ENCODE peak calls at places on chromosomes 4 and X, in nine cellular contexts. One of them, this sample, is unnamed. For H3K27me3, the result is how much of the 10 kb centered on the place peaks cover.

GRCh38 chr4:142703694-142704309 is 142.3 kb downstream of the INPP4B start:
- DNase-seq in tibial nerve: no peak
- DNase-seq in adipocyte: no peak
- DNase-seq in endothelial cell of umbilical vein: peak
- DNase-seq in mesendoderm: no peak
- DNase-seq in upper lobe of right lung: no peak
- DNase-seq in ovary: no peak
- DNase-seq in AG04450: no peak
- DNase-seq in colonic mucosa: no peak
- DNase-seq in this sample: no peak

GRCh38 chr4:89949782-89950387 is 55.2 kb downstream of the MMRN1 start:
- DNase-seq in tibial nerve: no peak
- DNase-seq in adipocyte: no peak
- DNase-seq in endothelial cell of umbilical vein: no peak
- DNase-seq in mesendoderm: no peak
- DNase-seq in upper lobe of right lung: no peak
- DNase-seq in ovary: no peak
- DNase-seq in AG04450: no peak
- DNase-seq in colonic mucosa: no peak
- DNase-seq in this sample: no peak

GRCh38 chr4:7805533-7806079 is 134.1 kb downstream of the AFAP1 start:
- DNase-seq in tibial nerve: no peak
- DNase-seq in adipocyte: peak
- DNase-seq in endothelial cell of umbilical vein: peak
- DNase-seq in mesendoderm: peak
- DNase-seq in upper lobe of right lung: peak
- DNase-seq in ovary: no peak
- DNase-seq in AG04450: peak
- DNase-seq in colonic mucosa: no peak
- DNase-seq in this sample: no peak

GRCh38 chr4:171813195-171813955 is at the start of gene GALNTL6:
- DNase-seq in tibial nerve: no peak
- DNase-seq in adipocyte: peak
- DNase-seq in endothelial cell of umbilical vein: no peak
- DNase-seq in mesendoderm: peak
- DNase-seq in upper lobe of right lung: no peak
- DNase-seq in ovary: no peak
- DNase-seq in AG04450: no peak
- DNase-seq in colonic mucosa: no peak
- DNase-seq in this sample: no peak

GRCh38 chrX:107935664-107936433 is 46.3 kb downstream of the TEX13B start:
- DNase-seq in tibial nerve: no peak
- DNase-seq in adipocyte: peak
- DNase-seq in endothelial cell of umbilical vein: no peak
- DNase-seq in mesendoderm: peak
- DNase-seq in upper lobe of right lung: no peak
- DNase-seq in ovary: no peak
- DNase-seq in AG04450: no peak
- DNase-seq in colonic mucosa: no peak
- DNase-seq in this sample: no peak

GRCh38 chr4:123362103-123362502 is 34.5 kb upstream of the SPRY1 start:
- DNase-seq in tibial nerve: no peak
- DNase-seq in adipocyte: no peak
- DNase-seq in endothelial cell of umbilical vein: no peak
- DNase-seq in mesendoderm: no peak
- DNase-seq in upper lobe of right lung: no peak
- DNase-seq in ovary: no peak
- DNase-seq in AG04450: no peak
- DNase-seq in colonic mucosa: no peak
- DNase-seq in this sample: no peak

GRCh38 chr4:26032572-26033320 is 118.7 kb downstream of the SMIM20 start:
- DNase-seq in tibial nerve: peak
- DNase-seq in adipocyte: peak
- DNase-seq in endothelial cell of umbilical vein: no peak
- DNase-seq in mesendoderm: no peak
- DNase-seq in upper lobe of right lung: no peak
- DNase-seq in ovary: no peak
- DNase-seq in AG04450: peak
- DNase-seq in colonic mucosa: no peak
- DNase-seq in this sample: peak

GRCh38 chr4:174324725-174325124 is 41.0 kb downstream of the CEP44 start:
- DNase-seq in tibial nerve: no peak
- DNase-seq in adipocyte: no peak
- DNase-seq in endothelial cell of umbilical vein: no peak
- DNase-seq in mesendoderm: no peak
- DNase-seq in upper lobe of right lung: no peak
- DNase-seq in ovary: no peak
- DNase-seq in AG04450: no peak
- DNase-seq in colonic mucosa: no peak
- DNase-seq in this sample: no peak

GRCh38 chr4:174358823-174359222 is 75.1 kb downstream of the CEP44 start:
- DNase-seq in tibial nerve: no peak
- DNase-seq in adipocyte: peak
- DNase-seq in endothelial cell of umbilical vein: no peak
- DNase-seq in mesendoderm: no peak
- DNase-seq in upper lobe of right lung: no peak
- DNase-seq in ovary: no peak
- DNase-seq in AG04450: peak
- DNase-seq in colonic mucosa: no peak
- DNase-seq in this sample: peak

GRCh38 chr4:77155631-77156345 is 1.2 kb upstream of the CCNG2 start:
- DNase-seq in tibial nerve: no peak
- DNase-seq in adipocyte: no peak
- DNase-seq in endothelial cell of umbilical vein: no peak
- DNase-seq in mesendoderm: peak
- DNase-seq in upper lobe of right lung: no peak
- DNase-seq in ovary: no peak
- DNase-seq in AG04450: no peak
- DNase-seq in colonic mucosa: no peak
- DNase-seq in this sample: no peak

GRCh38 chr4:185656467-185656890 is 121.2 kb upstream of the PDLIM3 start:
- DNase-seq in tibial nerve: peak
- DNase-seq in adipocyte: peak
- DNase-seq in endothelial cell of umbilical vein: peak
- DNase-seq in mesendoderm: peak
- DNase-seq in upper lobe of right lung: peak
- DNase-seq in ovary: peak
- DNase-seq in AG04450: no peak
- DNase-seq in colonic mucosa: no peak
- DNase-seq in this sample: no peak

GRCh38 chrX:139429913-139430312 is 100.6 kb upstream of the F9 start:
- DNase-seq in tibial nerve: no peak
- DNase-seq in adipocyte: no peak
- DNase-seq in endothelial cell of umbilical vein: no peak
- DNase-seq in mesendoderm: peak
- DNase-seq in upper lobe of right lung: no peak
- DNase-seq in ovary: no peak
- DNase-seq in AG04450: no peak
- DNase-seq in colonic mucosa: no peak
- DNase-seq in this sample: no peak

GRCh38 chr4:94491322-94491721 is 39.6 kb downstream of the PDLIM5 start:
- DNase-seq in tibial nerve: no peak
- DNase-seq in adipocyte: peak
- DNase-seq in endothelial cell of umbilical vein: peak
- DNase-seq in mesendoderm: no peak
- DNase-seq in upper lobe of right lung: no peak
- DNase-seq in ovary: no peak
- DNase-seq in AG04450: no peak
- DNase-seq in colonic mucosa: no peak
- DNase-seq in this sample: peak

GRCh38 chr4:11328401-11328800 is 100.3 kb downstream of the HS3ST1 start:
- DNase-seq in tibial nerve: no peak
- DNase-seq in adipocyte: no peak
- DNase-seq in endothelial cell of umbilical vein: no peak
- DNase-seq in mesendoderm: no peak
- DNase-seq in upper lobe of right lung: no peak
- DNase-seq in ovary: no peak
- DNase-seq in AG04450: no peak
- DNase-seq in colonic mucosa: no peak
- DNase-seq in this sample: no peak

GRCh38 chr4:173269280-173269679 is 64.9 kb downstream of the HMGB2 start:
- DNase-seq in tibial nerve: no peak
- DNase-seq in adipocyte: no peak
- DNase-seq in endothelial cell of umbilical vein: no peak
- DNase-seq in mesendoderm: no peak
- DNase-seq in upper lobe of right lung: no peak
- DNase-seq in ovary: no peak
- DNase-seq in AG04450: no peak
- DNase-seq in colonic mucosa: no peak
- DNase-seq in this sample: no peak

GRCh38 chrX:21972721-21973120 is 32.2 kb downstream of the SMS start:
- DNase-seq in tibial nerve: no peak
- DNase-seq in adipocyte: no peak
- DNase-seq in endothelial cell of umbilical vein: peak
- DNase-seq in mesendoderm: peak
- DNase-seq in upper lobe of right lung: no peak
- DNase-seq in ovary: no peak
- DNase-seq in AG04450: peak
- DNase-seq in colonic mucosa: no peak
- DNase-seq in this sample: no peak

GRCh38 chrX:129733335-129733734 is 5.4 kb upstream of the XPNPEP2 start:
- DNase-seq in tibial nerve: no peak
- DNase-seq in adipocyte: no peak
- DNase-seq in endothelial cell of umbilical vein: no peak
- DNase-seq in mesendoderm: no peak
- DNase-seq in upper lobe of right lung: no peak
- DNase-seq in ovary: no peak
- DNase-seq in AG04450: no peak
- DNase-seq in colonic mucosa: no peak
- DNase-seq in this sample: no peak

GRCh38 chrX:129726307-129727111 is 12.3 kb upstream of the XPNPEP2 start:
- DNase-seq in tibial nerve: peak
- DNase-seq in adipocyte: peak
- DNase-seq in endothelial cell of umbilical vein: peak
- DNase-seq in mesendoderm: peak
- DNase-seq in upper lobe of right lung: peak
- DNase-seq in ovary: peak
- DNase-seq in AG04450: no peak
- DNase-seq in colonic mucosa: peak
- DNase-seq in this sample: no peak

GRCh38 chrX:129728061-129728460 is 10.7 kb upstream of the XPNPEP2 start:
- DNase-seq in tibial nerve: no peak
- DNase-seq in adipocyte: no peak
- DNase-seq in endothelial cell of umbilical vein: no peak
- DNase-seq in mesendoderm: no peak
- DNase-seq in upper lobe of right lung: no peak
- DNase-seq in ovary: no peak
- DNase-seq in AG04450: no peak
- DNase-seq in colonic mucosa: no peak
- DNase-seq in this sample: no peak

GRCh38 chrX:129732857-129733256 is 5.9 kb upstream of the XPNPEP2 start:
- DNase-seq in tibial nerve: no peak
- DNase-seq in adipocyte: no peak
- DNase-seq in endothelial cell of umbilical vein: no peak
- DNase-seq in mesendoderm: no peak
- DNase-seq in upper lobe of right lung: no peak
- DNase-seq in ovary: no peak
- DNase-seq in AG04450: no peak
- DNase-seq in colonic mucosa: no peak
- DNase-seq in this sample: no peak

DNA sequence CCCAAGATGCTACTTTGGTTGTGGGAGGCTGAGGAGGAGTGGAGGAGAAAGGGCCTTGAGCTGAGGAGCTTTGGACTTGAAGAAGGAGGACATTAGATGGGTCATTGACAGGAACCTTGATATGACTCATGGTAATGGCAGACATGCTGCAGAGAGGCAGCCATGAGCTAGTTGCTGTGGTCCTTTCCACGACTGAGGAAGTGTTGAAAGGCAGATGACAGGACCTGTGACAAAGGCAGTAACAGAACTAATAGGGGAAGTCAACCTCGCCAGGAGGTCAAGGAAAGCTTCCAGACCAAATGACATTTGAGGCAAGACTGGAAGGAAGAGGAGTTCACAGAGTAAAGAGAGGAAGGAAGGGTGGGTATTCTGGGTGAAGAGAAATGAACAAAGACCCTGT is 7.6 kb upstream of the XPNPEP2 start:
- DNase-seq in tibial nerve: no peak
- DNase-seq in adipocyte: no peak
- DNase-seq in endothelial cell of umbilical vein: no peak
- DNase-seq in mesendoderm: no peak
- DNase-seq in upper lobe of right lung: no peak
- DNase-seq in ovary: no peak
- DNase-seq in AG04450: no peak
- DNase-seq in colonic mucosa: no peak
- DNase-seq in this sample: no peak
- H3K27me3 ChIP-seq in tibial nerve: under half
- H3K27me3 ChIP-seq in adipocyte: under half
- H3K27me3 ChIP-seq in endothelial cell of umbilical vein: under half
- H3K27me3 ChIP-seq in mesendoderm: under half
- H3K27me3 ChIP-seq in upper lobe of right lung: under half
- H3K27me3 ChIP-seq in ovary: under half
- H3K27me3 ChIP-seq in AG04450: under half
- H3K27me3 ChIP-seq in colonic mucosa: under half
- H3K27me3 ChIP-seq in this sample: under half

DNA sequence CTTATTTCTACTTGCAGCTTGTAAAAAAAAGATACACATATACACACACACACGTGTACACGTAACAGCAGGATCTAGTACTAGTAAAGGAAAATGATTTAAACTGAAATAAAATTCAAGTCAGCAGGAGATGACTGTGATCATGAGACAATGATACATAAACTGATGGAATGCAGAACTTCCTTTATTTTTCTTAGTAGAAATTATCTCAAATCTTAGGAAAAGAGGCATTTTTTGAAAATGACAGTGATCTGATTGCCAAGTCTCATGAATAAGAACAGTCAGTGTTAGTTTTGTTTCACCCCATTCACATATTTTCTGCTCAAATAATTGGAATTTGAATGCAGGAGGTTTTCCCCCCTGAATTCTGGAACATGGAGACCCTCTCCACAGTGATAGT is 11.2 kb downstream of the APBB2 start:
- DNase-seq in tibial nerve: no peak
- DNase-seq in adipocyte: peak
- DNase-seq in endothelial cell of umbilical vein: peak
- DNase-seq in mesendoderm: no peak
- DNase-seq in upper lobe of right lung: no peak
- DNase-seq in ovary: no peak
- DNase-seq in AG04450: no peak
- DNase-seq in colonic mucosa: no peak
- DNase-seq in this sample: no peak
- H3K4me3 ChIP-seq in tibial nerve: no peak
- H3K4me3 ChIP-seq in adipocyte: peak
- H3K4me3 ChIP-seq in endothelial cell of umbilical vein: no peak
- H3K4me3 ChIP-seq in mesendoderm: no peak
- H3K4me3 ChIP-seq in upper lobe of right lung: no peak
- H3K4me3 ChIP-seq in ovary: no peak
- H3K4me3 ChIP-seq in AG04450: no peak
- H3K4me3 ChIP-seq in colonic mucosa: no peak
- H3K4me3 ChIP-seq in this sample: no peak

GRCh38 chrX:17860811-17861495 is at the start of gene RAI2:
- DNase-seq in tibial nerve: peak
- DNase-seq in adipocyte: peak
- DNase-seq in endothelial cell of umbilical vein: no peak
- DNase-seq in mesendoderm: peak
- DNase-seq in upper lobe of right lung: peak
- DNase-seq in ovary: peak
- DNase-seq in AG04450: no peak
- DNase-seq in colonic mucosa: no peak
- DNase-seq in this sample: no peak
- H3K27me3 ChIP-seq in tibial nerve: under half
- H3K27me3 ChIP-seq in adipocyte: under half
- H3K27me3 ChIP-seq in endothelial cell of umbilical vein: under half
- H3K27me3 ChIP-seq in mesendoderm: under half
- H3K27me3 ChIP-seq in upper lobe of right lung: under half
- H3K27me3 ChIP-seq in ovary: under half
- H3K27me3 ChIP-seq in AG04450: under half
- H3K27me3 ChIP-seq in colonic mucosa: under half
- H3K27me3 ChIP-seq in this sample: under half

GRCh38 chr4:87073570-87074470 is 139.0 kb downstream of the AFF1 start:
- DNase-seq in tibial nerve: peak
- DNase-seq in adipocyte: no peak
- DNase-seq in endothelial cell of umbilical vein: no peak
- DNase-seq in mesendoderm: no peak
- DNase-seq in upper lobe of right lung: peak
- DNase-seq in ovary: no peak
- DNase-seq in AG04450: no peak
- DNase-seq in colonic mucosa: peak
- DNase-seq in this sample: no peak
- H3K4me3 ChIP-seq in tibial nerve: no peak
- H3K4me3 ChIP-seq in adipocyte: peak
- H3K4me3 ChIP-seq in endothelial cell of umbilical vein: no peak
- H3K4me3 ChIP-seq in mesendoderm: no peak
- H3K4me3 ChIP-seq in upper lobe of right lung: no peak
- H3K4me3 ChIP-seq in ovary: no peak
- H3K4me3 ChIP-seq in AG04450: no peak
- H3K4me3 ChIP-seq in colonic mucosa: no peak
- H3K4me3 ChIP-seq in this sample: no peak

This sample was measured in BJ.